ENCODE peak calls at places on chromosome 6, in five cellular contexts. N, Z, S, C and V are unnamed samples.

GRCh38 chr6:155031091-155031490 is 36.0 kb downstream of the TIAM2 start:
- DNase-seq in N (no peak), Z (no peak), S (no peak), C (no peak), V (no peak)

GRCh38 chr6:150172929-150173328 is 30.1 kb downstream of the PPP1R14C start:
- DNase-seq in N (no peak), Z (no peak), S (no peak), C (no peak), V (no peak)

GRCh38 chr6:154815938-154816820 is 83.0 kb downstream of the SCAF8 start:
- DNase-seq in N (no peak), Z (no peak), S (no peak), C (no peak), V (no peak)

GRCh38 chr6:113632220-113632864 is 224.8 kb upstream of the MARCKS start:
- DNase-seq in N (no peak), Z (no peak), S (peak; percentile 60), C (peak; percentile 86), V (no peak)

GRCh38 chr6:14108571-14109410 is 8.8 kb upstream of the CD83 start:
- DNase-seq in N (no peak), Z (no peak), S (no peak), C (no peak), V (peak; percentile 9)

GRCh38 chr6:97867177-97867576 is 584.2 kb upstream of the MMS22L start:
- DNase-seq in N (no peak), Z (no peak), S (no peak), C (no peak), V (no peak)

GRCh38 chr6:43943781-43944250 is 173.8 kb downstream of the VEGFA start:
- DNase-seq in N (no peak), Z (no peak), S (no peak), C (no peak), V (no peak)

GRCh38 chr6:117615981-117616961 is 14.0 kb upstream of the GOPC start:
- DNase-seq in N (peak; percentile 39), Z (no peak), S (no peak), C (peak; percentile 87), V (peak; percentile 17)

GRCh38 chr6:113433506-113433991 is 423.6 kb upstream of the MARCKS start:
- DNase-seq in N (no peak), Z (no peak), S (no peak), C (peak; percentile 91), V (no peak)

GRCh38 chr6:118963003-118963402 is 28.0 kb upstream of the MCM9 start:
- DNase-seq in N (no peak), Z (no peak), S (no peak), C (no peak), V (no peak)

GRCh38 chr6:64330694-64331309 is 695.2 kb downstream of the PHF3 start:
- DNase-seq in N (peak; percentile 81), Z (no peak), S (peak; percentile 53), C (no peak), V (no peak)

GRCh38 chr6:69974193-69974592 is 107.8 kb downstream of the COL19A1 start:
- DNase-seq in N (no peak), Z (no peak), S (no peak), C (no peak), V (no peak)